ENCODE peak calls at places on chromosomes 12 and 14, in eight cellular contexts. S is Caco-2, D is cardiac muscle cell, K is uterus, J is epithelial cell of esophagus, W is fibroblast of pulmonary artery, Q is kidney, L is cardiac fibroblast. C is an unnamed sample.
A peak's percentile ranks its signal among the peaks of the same experiment; 100 is the strongest.

GRCh38 chr12:78880078-78880477 is 15.5 kb downstream of the SYT1 start:
- DNase-seq in L (no peak), W (peak; percentile 43), S (no peak), K (no peak), D (no peak), J (peak; percentile 55), Q (no peak), C (no peak)

GRCh38 chr14:22972313-22972930 is 9.9 kb downstream of the AJUBA start:
- DNase-seq in W (no peak), K (no peak), J (no peak), L (no peak), D (no peak), S (no peak), Q (no peak), C (no peak)

GRCh38 chr14:52380294-52380693 is 66.2 kb downstream of the PTGER2 start:
- DNase-seq in S (no peak), W (peak; percentile 12), K (no peak), D (no peak), Q (no peak), L (peak; percentile 15), J (peak; percentile 58), C (no peak)

GRCh38 chr12:67271976-67272375 is 2.8 kb downstream of the CAND1 start:
- DNase-seq in Q (no peak), S (no peak), K (no peak), W (no peak), J (no peak), D (no peak), L (peak; percentile 20), C (peak; percentile 13)

GRCh38 chr12:113949321-113950305 is 16.5 kb downstream of the RBM19 start:
- DNase-seq in S (no peak), Q (no peak), J (no peak), W (no peak), D (no peak), K (no peak), L (no peak), C (no peak)

GRCh38 chr12:17778242-17778641 is 311.8 kb downstream of the RERGL start:
- DNase-seq in K (no peak), D (no peak), L (no peak), J (no peak), Q (no peak), S (no peak), W (no peak), C (no peak)

GRCh38 chr14:69261761-69262331 is 1.9 kb downstream of the GALNT16 start:
- DNase-seq in L (no peak), Q (no peak), D (peak; percentile 53), J (no peak), S (peak; percentile 78), K (no peak), W (no peak), C (no peak)

GRCh38 chr12:3216726-3217682 is 139.8 kb downstream of the TSPAN9 start:
- DNase-seq in D (no peak), Q (no peak), S (no peak), W (peak; percentile 86), J (peak; percentile 99), L (peak; percentile 62), K (peak; percentile 47), C (no peak)

GRCh38 chr14:54050759-54051158 is 94.1 kb upstream of the BMP4 start:
- DNase-seq in Q (no peak), S (no peak), W (no peak), K (no peak), L (no peak), J (no peak), D (no peak), C (no peak)

GRCh38 chr12:122072031-122072970 is 6.3 kb upstream of the MLXIP start:
- DNase-seq in Q (no peak), K (peak; percentile 91), D (peak; percentile 45), W (peak; percentile 95), L (peak; percentile 95), J (peak; percentile 87), S (no peak), C (no peak)

GRCh38 chr12:112450725-112451124 is 32.0 kb downstream of the PTPN11 start:
- DNase-seq in Q (no peak), K (no peak), J (no peak), S (no peak), W (no peak), D (no peak), L (no peak), C (no peak)

GRCh38 chr14:54486685-54487084 is 2.1 kb downstream of the GMFB start:
- DNase-seq in Q (no peak), D (peak; percentile 47), J (peak; percentile 37), K (no peak), L (peak; percentile 24), S (no peak), W (no peak), C (no peak)

GRCh38 chr14:69699743-69700309 is 67.1 kb upstream of the SRSF5 start:
- DNase-seq in S (no peak), Q (no peak), J (no peak), W (no peak), L (no peak), D (no peak), K (no peak), C (no peak)

GRCh38 chr12:81668475-81668874 is 90.7 kb downstream of the PPFIA2 start:
- DNase-seq in K (no peak), D (no peak), W (peak; percentile 80), Q (no peak), J (peak; percentile 86), S (no peak), L (peak; percentile 77), C (peak; percentile 86)

GRCh38 chr14:101444116-101444515 is 117.2 kb upstream of the DIO3 start:
- DNase-seq in D (no peak), K (no peak), S (no peak), L (no peak), J (peak; percentile 4), Q (no peak), W (no peak), C (no peak)

GRCh38 chr12:18998343-18999270 is 130.9 kb upstream of the PLEKHA5 start:
- DNase-seq in L (peak; percentile 88), Q (no peak), W (peak; percentile 72), J (peak; percentile 89), K (no peak), S (no peak), D (peak; percentile 91), C (no peak)

GRCh38 chr12:109961201-109961600 is 35.0 kb downstream of the GIT2 start:
- DNase-seq in D (no peak), J (no peak), Q (no peak), K (no peak), L (peak; percentile 44), S (no peak), W (no peak), C (no peak)

GRCh38 chr12:88058719-88059077 is 29.5 kb upstream of the C12orf50 start:
- DNase-seq in L (peak; percentile 19), W (no peak), D (peak; percentile 55), Q (no peak), S (no peak), K (no peak), J (no peak), C (no peak)

GRCh38 chr14:23559010-23559920 is 3.2 kb downstream of the THTPA start:
- DNase-seq in K (no peak), L (peak; percentile 72), S (peak; percentile 68), D (peak; percentile 69), Q (no peak), J (peak; percentile 65), W (peak; percentile 67), C (no peak)

GRCh38 chr14:100041274-100041673 is 23.9 kb upstream of the EVL start:
- DNase-seq in D (no peak), L (no peak), J (no peak), K (no peak), S (no peak), W (no peak), Q (no peak), C (no peak)

GRCh38 chr14:101588286-101588975 is 27.1 kb downstream of the DIO3 start:
- DNase-seq in Q (peak; percentile 37), L (no peak), W (no peak), D (no peak), J (no peak), K (no peak), S (no peak), C (no peak)

GRCh38 chr14:35051796-35052195 is 5.7 kb downstream of the FAM177A1 start:
- DNase-seq in J (no peak), Q (no peak), S (no peak), W (peak; percentile 39), D (no peak), L (peak; percentile 25), K (no peak), C (peak; percentile 66)

GRCh38 chr14:69693823-69694729 is 72.9 kb upstream of the SRSF5 start:
- DNase-seq in L (no peak), W (peak; percentile 44), K (no peak), J (peak; percentile 63), S (no peak), Q (peak; percentile 71), D (no peak), C (peak; percentile 17)

GRCh38 chr12:31570880-31571279 is 20.1 kb downstream of the DENND5B start:
- DNase-seq in L (peak; percentile 25), K (no peak), S (peak; percentile 48), Q (no peak), J (no peak), D (peak; percentile 37), W (peak; percentile 30), C (no peak)

DNA sequence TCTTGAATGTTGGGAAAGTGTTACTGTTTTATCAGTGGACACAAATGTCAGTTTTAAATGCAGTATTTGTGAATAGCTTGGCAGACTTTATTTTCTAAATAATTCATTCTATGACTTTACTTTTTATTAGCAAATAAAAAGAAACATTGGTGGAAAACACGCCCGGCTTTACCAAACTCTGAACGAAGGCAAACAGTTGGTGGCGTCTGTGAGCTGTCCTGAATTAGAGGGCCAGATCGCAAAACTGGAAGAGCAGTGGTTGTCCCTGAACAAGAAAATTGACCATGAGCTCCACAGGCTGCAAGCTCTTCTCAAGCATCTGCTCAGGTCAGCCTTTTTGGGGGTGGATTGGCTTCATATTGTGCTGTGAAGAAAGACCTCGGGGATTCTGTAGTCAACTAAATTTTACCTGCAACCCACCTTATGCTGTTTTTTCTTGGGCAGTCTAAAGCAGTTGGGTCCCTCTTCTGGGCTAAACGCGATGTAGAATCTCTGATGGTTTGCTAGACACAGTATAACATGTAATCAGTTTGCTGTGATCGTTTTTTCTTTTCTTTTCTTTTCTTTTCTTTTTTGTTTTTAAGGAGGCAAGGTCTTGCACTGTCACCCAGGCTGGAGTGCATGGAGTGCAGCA is 156.4 kb downstream of the ESR2 start:
- DNase-seq in D (peak; percentile 35), W (peak; percentile 29), Q (no peak), J (no peak), L (peak; percentile 26), S (peak; percentile 24), K (no peak), C (no peak)
- TF ChIP-seq CTCF in D (peak; percentile 31), W (peak; percentile 26), Q (no peak), J (no peak), L (peak; percentile 34), S (peak; percentile 32), K (no peak), C (peak; percentile 26)

GRCh38 chr12:92188517-92189188 is 43.0 kb upstream of the BTG1 start:
- DNase-seq in Q (no peak), W (no peak), D (no peak), K (no peak), J (no peak), L (no peak), S (no peak), C (no peak)
- H3K4me3 ChIP-seq in Q (no peak overlapping the region), W (no peak overlapping the region), D (no peak overlapping the region), K (no peak overlapping the region), J (no peak overlapping the region), L (no peak overlapping the region), S (no peak overlapping the region), C (no peak overlapping the region)

GRCh38 chr12:96766232-96766631 is 140.8 kb upstream of the NEDD1 start:
- DNase-seq in S (peak; percentile 12), L (no peak), Q (no peak), D (no peak), J (no peak), W (no peak), K (no peak), C (no peak)
- TF ChIP-seq CTCF in S (peak; percentile 66), L (peak; percentile 20), Q (no peak), D (peak; percentile 13), J (no peak), W (peak; percentile 16), K (no peak), C (peak; percentile 42)

GRCh38 chr12:46458500-46459106 is 86.0 kb upstream of the SLC38A2 start:
- DNase-seq in S (no peak), L (no peak), D (no peak), W (no peak), J (no peak), Q (no peak), K (no peak), C (no peak)
- H3K4me3 ChIP-seq in S (no peak overlapping the region), L (no peak overlapping the region), D (no peak overlapping the region), W (no peak overlapping the region), J (no peak overlapping the region), Q (no peak overlapping the region), K (no peak overlapping the region), C (no peak overlapping the region)

C was measured in retinal pigment epithelial cell.